ENCODE peak calls at places on chromosomes 5 and 9, in eight cellular contexts. E is GM12878, S is H1, W is ovary, U is stomach, A is sigmoid colon, C is A549, V is SK-N-SH. L is an unnamed sample.

GRCh38 chr9:19116391-19116790 is 10.9 kb downstream of the PLIN2 start:
- DNase-seq in E (no peak), S (no peak), W (no peak), U (no peak), A (no peak), C (no peak), V (no peak), L (no peak)

GRCh38 chr9:13705913-13706312 is 426.4 kb upstream of the MPDZ start:
- DNase-seq in E (no peak), S (no peak), W (no peak), U (no peak), A (peak), C (no peak), V (peak), L (no peak)

GRCh38 chr9:111036946-111037743 is 1.1 kb downstream of the LPAR1 start:
- DNase-seq in E (no peak), S (no peak), W (no peak), U (no peak), A (no peak), C (no peak), V (peak), L (no peak)

GRCh38 chr5:151696470-151697061 is 9.9 kb upstream of the SPARC start:
- DNase-seq in E (no peak), S (no peak), W (peak), U (no peak), A (peak), C (no peak), V (no peak), L (no peak)

GRCh38 chr9:86020731-86021130 is 78.6 kb downstream of the GOLM1 start:
- DNase-seq in E (no peak), S (no peak), W (no peak), U (no peak), A (no peak), C (no peak), V (no peak), L (no peak)

GRCh38 chr5:144187699-144188294 is 17.1 kb downstream of the KCTD16 start:
- DNase-seq in E (peak), S (no peak), W (no peak), U (peak), A (peak), C (peak), V (peak), L (peak)

GRCh38 chr9:37035472-37036236 is 1.6 kb upstream of the PAX5 start:
- DNase-seq in E (no peak), S (no peak), W (no peak), U (no peak), A (no peak), C (no peak), V (peak), L (no peak)

GRCh38 chr5:69035665-69036064 is 58.1 kb upstream of the SLC30A5 start:
- DNase-seq in E (no peak), S (no peak), W (no peak), U (no peak), A (no peak), C (no peak), V (peak), L (no peak)

GRCh38 chr9:114662081-114662989 is 4.7 kb upstream of the TEX53 start:
- DNase-seq in E (no peak), S (no peak), W (no peak), U (peak), A (no peak), C (peak), V (peak), L (peak)

GRCh38 chr5:164844348-164844747 is 1338.9 kb downstream of the MAT2B start:
- DNase-seq in E (no peak), S (no peak), W (no peak), U (no peak), A (no peak), C (no peak), V (no peak), L (no peak)

GRCh38 chr5:9337908-9338307 is 208.0 kb downstream of the SEMA5A start:
- DNase-seq in E (no peak), S (no peak), W (no peak), U (no peak), A (no peak), C (no peak), V (no peak), L (no peak)

GRCh38 chr9:15670884-15671283 is 118.0 kb downstream of the CCDC171 start:
- DNase-seq in E (peak), S (no peak), W (no peak), U (no peak), A (no peak), C (no peak), V (no peak), L (no peak)

GRCh38 chr5:179825655-179826182 is 5.0 kb downstream of the SQSTM1 start:
- DNase-seq in E (no peak), S (no peak), W (no peak), U (no peak), A (peak), C (peak), V (peak), L (peak)

GRCh38 chr5:175893466-175893865 is 22.1 kb downstream of the CPLX2 start:
- DNase-seq in E (no peak), S (no peak), W (no peak), U (no peak), A (peak), C (no peak), V (peak), L (no peak)

GRCh38 chr5:82639393-82640144 is 361.4 kb upstream of the RPS23 start:
- DNase-seq in E (no peak), S (no peak), W (no peak), U (no peak), A (no peak), C (no peak), V (no peak), L (no peak)

GRCh38 chr9:128026255-128027165 is 40.6 kb downstream of the NAIF1 start:
- DNase-seq in E (peak), S (no peak), W (no peak), U (peak), A (no peak), C (no peak), V (peak), L (peak)

GRCh38 chr9:89311346-89312153 is 555 bp downstream of the CKS2 start:
- DNase-seq in E (no peak), S (no peak), W (no peak), U (no peak), A (peak), C (no peak), V (peak), L (peak)

GRCh38 chr9:87686520-87687090 is 39.3 kb upstream of the CTSL start:
- DNase-seq in E (no peak), S (no peak), W (no peak), U (no peak), A (no peak), C (no peak), V (no peak), L (no peak)

GRCh38 chr5:105218018-105218417 is 1655.4 kb upstream of the NUDT12 start:
- DNase-seq in E (no peak), S (no peak), W (no peak), U (no peak), A (no peak), C (no peak), V (no peak), L (no peak)

GRCh38 chr5:87182622-87183021 is 85.1 kb upstream of the RASA1 start:
- DNase-seq in E (no peak), S (no peak), W (no peak), U (no peak), A (no peak), C (no peak), V (no peak), L (no peak)

GRCh38 chr5:126865299-126865698 is 88.4 kb downstream of the LMNB1 start:
- DNase-seq in E (no peak), S (no peak), W (no peak), U (no peak), A (no peak), C (no peak), V (no peak), L (no peak)

GRCh38 chr9:136802321-136802720 is 5.4 kb upstream of the RABL6 start:
- DNase-seq in E (no peak), S (no peak), W (no peak), U (no peak), A (no peak), C (no peak), V (no peak), L (no peak)

GRCh38 chr5:105145152-105145551 is 1582.6 kb upstream of the NUDT12 start:
- DNase-seq in E (no peak), S (no peak), W (no peak), U (no peak), A (no peak), C (no peak), V (no peak), L (no peak)

GRCh38 chr9:134419684-134420076 is 93.4 kb downstream of the RXRA start:
- DNase-seq in E (no peak), S (no peak), W (no peak), U (no peak), A (no peak), C (peak), V (peak), L (no peak)

GRCh38 chr5:74075900-74076484 is 450.0 kb downstream of the ARHGEF28 start:
- DNase-seq in E (no peak), S (no peak), W (no peak), U (no peak), A (no peak), C (no peak), V (no peak), L (no peak)

DNA sequence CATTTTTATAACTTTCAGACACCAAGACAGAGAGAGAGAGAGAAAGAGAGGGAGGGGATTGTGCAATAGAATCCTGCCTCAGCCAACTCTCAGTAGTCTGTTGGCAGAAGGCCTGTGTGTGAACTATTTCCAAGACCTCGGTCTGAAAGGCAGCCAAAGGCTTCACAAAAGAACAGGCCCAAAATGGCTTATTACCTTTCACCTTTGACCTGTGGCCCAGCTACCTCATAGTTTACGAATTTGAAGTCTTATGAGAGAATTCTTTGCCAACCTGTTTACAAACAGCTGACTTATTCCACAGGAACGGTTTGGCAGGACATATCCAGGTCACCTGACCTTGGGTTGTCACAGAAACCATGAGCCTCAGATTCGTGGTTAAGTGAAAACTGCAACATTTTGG is 48.6 kb downstream of the NR2F1-AS1 start:
- DNase-seq in E (no peak), S (no peak), W (peak), U (peak), A (peak), C (no peak), V (no peak), L (peak)
- TF ChIP-seq EP300 in E (no peak), S (no peak), W (peak), U (peak), A (no peak), C (no peak), V (no peak), L (no peak)

GRCh38 chr9:77679088-77679487 is 31.0 kb upstream of the GNA14 start:
- DNase-seq in E (no peak), S (no peak), W (no peak), U (no peak), A (no peak), C (no peak), V (no peak), L (no peak)

GRCh38 chr9:77678136-77678535 is 30.0 kb upstream of the GNA14 start:
- DNase-seq in E (no peak), S (no peak), W (no peak), U (no peak), A (peak), C (no peak), V (no peak), L (no peak)

GRCh38 chr9:77679696-77680359 is 31.7 kb upstream of the GNA14 start:
- DNase-seq in E (no peak), S (no peak), W (no peak), U (no peak), A (no peak), C (no peak), V (no peak), L (no peak)

GRCh38 chr9:77672183-77672582 is 24.1 kb upstream of the GNA14 start:
- DNase-seq in E (no peak), S (no peak), W (no peak), U (no peak), A (no peak), C (no peak), V (no peak), L (no peak)

GRCh38 chr9:77673912-77674791 is 26.0 kb upstream of the GNA14 start:
- DNase-seq in E (no peak), S (no peak), W (no peak), U (no peak), A (no peak), C (no peak), V (no peak), L (no peak)
- H3K27ac ChIP-seq in E (no peak), S (no peak), W (no peak), U (peak), A (peak), C (no peak), V (no peak), L (no peak)

GRCh38 chr9:34457266-34458012 is 931 bp downstream of the FAM219A start:
- DNase-seq in E (no peak), S (peak), W (peak), U (peak), A (peak), C (peak), V (peak), L (peak)
- TF ChIP-seq EP300 in E (no peak), S (no peak), W (no peak), U (no peak), A (no peak), C (no peak), V (no peak), L (no peak)

GRCh38 chr5:120703923-120704445 is 239.9 kb downstream of the PRR16 start:
- DNase-seq in E (no peak), S (no peak), W (no peak), U (no peak), A (no peak), C (no peak), V (no peak), L (no peak)
- H3K27ac ChIP-seq in E (no peak), S (peak), W (no peak), U (no peak), A (no peak), C (no peak), V (peak), L (no peak)

DNA sequence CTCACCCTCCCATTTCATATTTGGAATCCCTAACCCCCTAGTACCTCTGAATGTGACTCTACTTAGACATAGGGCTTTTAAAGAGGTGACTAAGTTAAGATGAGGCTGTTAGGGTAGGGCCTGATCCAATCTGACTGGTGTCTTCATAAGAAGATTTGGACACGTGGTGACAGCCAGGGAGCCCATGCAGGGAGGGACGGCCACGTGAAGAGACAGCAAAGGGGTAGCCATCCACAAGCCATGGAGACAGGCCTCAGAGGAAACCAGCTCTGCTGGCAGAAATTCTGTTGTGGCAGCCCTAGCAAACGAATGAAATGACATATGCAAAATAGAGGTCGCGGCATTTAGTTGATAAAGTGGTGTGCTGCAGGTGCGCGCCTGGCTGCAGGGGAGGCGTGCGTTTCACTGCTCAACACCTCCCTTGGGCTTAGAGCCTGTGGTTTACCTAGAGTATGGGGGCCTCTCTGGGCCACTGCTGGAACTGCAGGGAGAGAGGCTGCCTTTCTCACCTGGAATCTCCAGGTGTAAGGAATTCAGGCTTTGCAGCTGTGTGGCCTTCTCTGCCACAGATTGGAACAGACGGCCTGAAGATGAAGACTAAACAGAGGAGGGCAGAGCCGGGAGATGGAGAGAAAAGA is 7.1 kb upstream of the AFAP1L1 start:
- DNase-seq in E (no peak), S (peak), W (no peak), U (peak), A (no peak), C (peak), V (peak), L (peak)
- TF ChIP-seq EP300 in E (no peak), S (no peak), W (no peak), U (no peak), A (no peak), C (no peak), V (no peak), L (no peak)

DNA sequence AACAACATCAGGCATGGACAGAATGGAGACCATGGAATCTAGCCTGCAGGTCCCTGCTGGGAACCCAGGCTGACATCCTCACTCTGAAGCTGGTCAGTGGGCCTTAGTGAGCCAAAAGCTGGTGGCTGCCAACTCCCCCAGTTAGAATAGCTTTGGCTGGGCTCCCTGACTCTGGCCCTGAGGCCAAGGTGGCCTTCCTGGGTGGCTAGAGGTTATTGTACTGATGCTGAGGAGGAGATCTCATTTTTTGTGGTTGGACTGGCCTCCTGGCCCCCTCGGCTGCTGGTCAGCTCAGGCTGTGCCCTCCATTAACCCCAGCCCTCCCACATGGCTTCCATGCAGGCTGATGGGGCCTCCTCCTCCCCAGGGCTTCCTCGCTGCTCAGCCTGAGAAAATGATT is 101.2 kb upstream of the PANK3 start:
- DNase-seq in E (no peak), S (no peak), W (no peak), U (no peak), A (no peak), C (no peak), V (no peak), L (no peak)
- H3K27ac ChIP-seq in E (no peak), S (no peak), W (peak), U (no peak), A (no peak), C (no peak), V (no peak), L (no peak)

L was measured in transverse colon.